ENCODE peak calls at places on chromosome 7, in six cellular contexts. V is HCEC 1CT; E is MCF 10A; J is stimulated activated CD4-positive, alpha-beta T cell treated with anti-CD3 and anti-CD28 coated beads, Interleukin-4, amount 100 ng/mL, for 4 hours; Q is NCI-H1417 treated with DMSO at 0.1 percent for 48 hours; L is T1000. W is an unnamed sample.

GRCh38 chr7:114648680-114649079 is 234.1 kb downstream of the FOXP2 start:
- DNase-seq in L (no peak), V (no peak), J (no peak), Q (no peak), E (no peak), W (no peak)

GRCh38 chr7:138610671-138611170 is 90.4 kb downstream of the SVOPL start:
- DNase-seq in L (no peak), J (no peak), V (no peak), E (no peak), Q (no peak), W (no peak)

GRCh38 chr7:45421826-45422225 is 152.3 kb upstream of the ADCY1 start:
- DNase-seq in Q (no peak), J (no peak), E (no peak), L (no peak), V (no peak), W (no peak)

GRCh38 chr7:74174606-74175082 is 488 bp downstream of the EIF4H start:
- DNase-seq in Q (no peak), E (peak), J (peak), V (peak), L (no peak), W (peak)

GRCh38 chr7:116953372-116953726 is at the start of gene ST7:
- DNase-seq in E (peak), Q (peak), L (peak), J (peak), V (peak), W (peak)

GRCh38 chr7:55502209-55502608 is 70.1 kb downstream of the VOPP1 start:
- DNase-seq in J (no peak), L (no peak), V (no peak), Q (no peak), E (no peak), W (no peak)

GRCh38 chr7:19177269-19177668 is 32.0 kb upstream of the FERD3L start:
- DNase-seq in J (no peak), Q (no peak), E (peak), L (no peak), V (no peak), W (peak)

GRCh38 chr7:12647364-12648219 is 39.8 kb upstream of the ARL4A start:
- DNase-seq in Q (no peak), E (peak), V (peak), J (no peak), L (peak), W (peak)

GRCh38 chr7:16098058-16098457 is 323.3 kb downstream of the CRPPA start:
- DNase-seq in J (no peak), V (no peak), Q (no peak), E (peak), L (no peak), W (peak)

GRCh38 chr7:128888756-128889095 is 21.8 kb downstream of the KCP start:
- DNase-seq in Q (no peak), V (no peak), E (no peak), L (no peak), J (no peak), W (no peak)

GRCh38 chr7:142319970-142320369 is 62.1 kb upstream of the PRSS58 start:
- DNase-seq in L (no peak), E (no peak), J (peak), V (no peak), Q (no peak), W (peak)

GRCh38 chr7:73721237-73721848 is 1.9 kb upstream of the STX1A start:
- DNase-seq in Q (no peak), J (no peak), E (peak), V (no peak), L (no peak), W (peak)

GRCh38 chr7:99072126-99072525 is 71.8 kb downstream of the SMURF1 start:
- DNase-seq in Q (no peak), L (no peak), E (no peak), J (no peak), V (no peak), W (no peak)

GRCh38 chr7:1271046-1271445 is 38.4 kb downstream of the UNCX start:
- DNase-seq in E (no peak), J (no peak), Q (no peak), L (no peak), V (no peak), W (no peak)

GRCh38 chr7:123398931-123399330 is 135.5 kb downstream of the IQUB start:
- DNase-seq in Q (no peak), V (no peak), L (no peak), E (no peak), J (no peak), W (no peak)

GRCh38 chr7:115618676-115619075 is 411.9 kb downstream of the TFEC start:
- DNase-seq in L (no peak), J (no peak), E (no peak), Q (no peak), V (peak), W (peak)

GRCh38 chr7:123881300-123881699 is 36.3 kb downstream of the HYAL4 start:
- DNase-seq in L (no peak), J (no peak), Q (no peak), E (no peak), V (no peak), W (no peak)

GRCh38 chr7:79317728-79318127 is 135.7 kb downstream of the MAGI2 start:
- DNase-seq in V (peak), E (peak), Q (no peak), L (peak), J (no peak), W (peak)

GRCh38 chr7:140005754-140006503 is 56.8 kb downstream of the PARP12 start:
- DNase-seq in Q (no peak), E (no peak), V (no peak), L (no peak), J (no peak), W (peak)

GRCh38 chr7:99204078-99204477 is 3.8 kb downstream of the KPNA7 start:
- DNase-seq in J (no peak), E (no peak), L (no peak), Q (no peak), V (no peak), W (peak)

GRCh38 chr7:22861576-22861975 is 38.9 kb upstream of the TOMM7 start:
- DNase-seq in L (no peak), E (no peak), V (no peak), J (no peak), Q (no peak), W (no peak)

GRCh38 chr7:112125250-112125649 is 80.9 kb downstream of the DOCK4 start:
- DNase-seq in V (no peak), E (no peak), Q (no peak), L (no peak), J (no peak), W (no peak)

GRCh38 chr7:42686594-42687156 is 225.2 kb downstream of the C7orf25 start:
- DNase-seq in J (no peak), L (no peak), E (no peak), Q (no peak), V (no peak), W (no peak)

GRCh38 chr7:45085619-45086200 is 3.1 kb downstream of the NACAD start:
- DNase-seq in E (no peak), Q (no peak), V (no peak), J (no peak), L (no peak), W (no peak)

GRCh38 chr7:70417061-70417655 is 714.8 kb upstream of the GALNT17 start:
- DNase-seq in V (no peak), Q (no peak), L (no peak), E (no peak), J (no peak), W (no peak)

W was measured in PC-3.